ENCODE peak calls at places on chromosomes 7 and 10, in eight cellular contexts. J is pons, I is RKO, G is chondrocyte, M is HuH-7.5, Q is Right ventricle myocardium inferior, K is fibroblast of pulmonary artery, Z is GOT3. E is an unnamed sample.

GRCh38 chr7:135536160-135536559 is 21.6 kb upstream of the NUP205 start:
- DNase-seq in J (no peak), I (no peak), G (no peak), M (no peak), Q (no peak), K (peak), Z (no peak), E (peak)

GRCh38 chr7:36784991-36785940 is 61.0 kb upstream of the AOAH start:
- DNase-seq in J (peak), I (no peak), G (no peak), M (no peak), Q (no peak), K (peak), Z (no peak), E (no peak)

GRCh38 chr7:73828107-73828803 is 2.5 kb upstream of the CLDN4 start:
- DNase-seq in J (no peak), I (peak), G (no peak), M (no peak), Q (no peak), K (peak), Z (no peak), E (peak)

GRCh38 chr7:134750083-134751062 is 29.1 kb upstream of the CALD1 start:
- DNase-seq in J (peak), I (no peak), G (no peak), M (peak), Q (no peak), K (peak), Z (no peak), E (peak)

GRCh38 chr7:34064511-34065158 is 159.3 kb downstream of the BMPER start:
- DNase-seq in J (peak), I (no peak), G (no peak), M (no peak), Q (no peak), K (peak), Z (no peak), E (no peak)

GRCh38 chr7:127974611-127975010 is 56.6 kb downstream of the LRRC4 start:
- DNase-seq in J (no peak), I (no peak), G (no peak), M (no peak), Q (no peak), K (no peak), Z (no peak), E (no peak)

GRCh38 chr10:61903991-61904350 is 2.5 kb downstream of the ARID5B start:
- DNase-seq in J (peak), I (no peak), G (no peak), M (no peak), Q (no peak), K (no peak), Z (no peak), E (no peak)

GRCh38 chr10:124138195-124138882 is 44.9 kb upstream of the CHST15 start:
- DNase-seq in J (peak), I (no peak), G (no peak), M (no peak), Q (no peak), K (no peak), Z (no peak), E (no peak)

GRCh38 chr10:122307669-122308486 is 36.8 kb downstream of the BTBD16 start:
- DNase-seq in J (peak), I (peak), G (no peak), M (no peak), Q (no peak), K (peak), Z (peak), E (no peak)

GRCh38 chr7:93715234-93715633 is 140.7 kb upstream of the CALCR start:
- DNase-seq in J (peak), I (peak), G (no peak), M (no peak), Q (peak), K (peak), Z (no peak), E (peak)

GRCh38 chr7:20514364-20514763 is 101.1 kb upstream of the ABCB5 start:
- DNase-seq in J (peak), I (peak), G (no peak), M (no peak), Q (no peak), K (peak), Z (no peak), E (no peak)

GRCh38 chr10:131451407-131452015 is 140.0 kb upstream of the TCERG1L start:
- DNase-seq in J (no peak), I (no peak), G (no peak), M (no peak), Q (no peak), K (no peak), Z (no peak), E (no peak)

GRCh38 chr10:48656241-48656921 is 28.3 kb upstream of the WDFY4 start:
- DNase-seq in J (peak), I (peak), G (no peak), M (peak), Q (peak), K (peak), Z (peak), E (peak)

GRCh38 chr10:70742537-70743429 is 42.4 kb downstream of the TBATA start:
- DNase-seq in J (peak), I (no peak), G (peak), M (no peak), Q (no peak), K (peak), Z (no peak), E (peak)

E was measured in HepG2.